ENCODE peak calls at places on chromosomes 4 and X, in seven cellular contexts. One of them, this sample, is unnamed.

GRCh38 chrX:18607966-18608365 is 63.9 kb downstream of the RS1 start:
- DNase-seq in stimulated activated naive B cell treated with anti-CD40 and anti-IgM and Interleukin-4, amounts not matched to agents 10 μg/mL and 1 μg/mL and 100 μg/mL, for 72 hours: no peak
- DNase-seq in GM13977: no peak
- DNase-seq in stimulated activated CD4-positive, alpha-beta T cell treated with anti-CD3 and anti-CD28 coated beads, Interleukin-2, amount 100 ng/mL, for 48 hours: no peak
- DNase-seq in left lobe of liver: no peak
- DNase-seq in tibial artery: no peak
- DNase-seq in neural progenitor cell: no peak
- DNase-seq in this sample: no peak

GRCh38 chr4:85147481-85148076 is 181.1 kb upstream of the WDFY3 start:
- DNase-seq in GM13977: peak; percentile 54
- DNase-seq in stimulated activated CD4-positive, alpha-beta T cell treated with anti-CD3 and anti-CD28 coated beads, Interleukin-2, amount 100 ng/mL, for 48 hours: no peak
- DNase-seq in neural progenitor cell: peak; percentile 69
- DNase-seq in stimulated activated naive B cell treated with anti-CD40 and anti-IgM and Interleukin-4, amounts not matched to agents 10 μg/mL and 1 μg/mL and 100 μg/mL, for 72 hours: peak; percentile 18
- DNase-seq in left lobe of liver: no peak
- DNase-seq in tibial artery: no peak
- DNase-seq in this sample: peak; percentile 70

GRCh38 chr4:96183630-96184029 is 343.7 kb downstream of the PDHA2 start:
- DNase-seq in stimulated activated CD4-positive, alpha-beta T cell treated with anti-CD3 and anti-CD28 coated beads, Interleukin-2, amount 100 ng/mL, for 48 hours: no peak
- DNase-seq in left lobe of liver: no peak
- DNase-seq in GM13977: no peak
- DNase-seq in neural progenitor cell: no peak
- DNase-seq in tibial artery: no peak
- DNase-seq in stimulated activated naive B cell treated with anti-CD40 and anti-IgM and Interleukin-4, amounts not matched to agents 10 μg/mL and 1 μg/mL and 100 μg/mL, for 72 hours: no peak
- DNase-seq in this sample: no peak

GRCh38 chr4:87915621-87916020 is 59.9 kb upstream of the SPP1 start:
- DNase-seq in neural progenitor cell: no peak
- DNase-seq in GM13977: no peak
- DNase-seq in stimulated activated CD4-positive, alpha-beta T cell treated with anti-CD3 and anti-CD28 coated beads, Interleukin-2, amount 100 ng/mL, for 48 hours: no peak
- DNase-seq in tibial artery: no peak
- DNase-seq in stimulated activated naive B cell treated with anti-CD40 and anti-IgM and Interleukin-4, amounts not matched to agents 10 μg/mL and 1 μg/mL and 100 μg/mL, for 72 hours: no peak
- DNase-seq in left lobe of liver: no peak
- DNase-seq in this sample: no peak

GRCh38 chrX:150525061-150525919 is 43.1 kb upstream of the MTM1 start:
- DNase-seq in stimulated activated CD4-positive, alpha-beta T cell treated with anti-CD3 and anti-CD28 coated beads, Interleukin-2, amount 100 ng/mL, for 48 hours: no peak
- DNase-seq in left lobe of liver: peak; percentile 80
- DNase-seq in tibial artery: peak; percentile 91
- DNase-seq in GM13977: no peak
- DNase-seq in stimulated activated naive B cell treated with anti-CD40 and anti-IgM and Interleukin-4, amounts not matched to agents 10 μg/mL and 1 μg/mL and 100 μg/mL, for 72 hours: no peak
- DNase-seq in neural progenitor cell: no peak
- DNase-seq in this sample: peak; percentile 91

GRCh38 chr4:123127865-123128264 is 205.5 kb upstream of the NUDT6 start:
- DNase-seq in GM13977: no peak
- DNase-seq in tibial artery: no peak
- DNase-seq in left lobe of liver: no peak
- DNase-seq in stimulated activated naive B cell treated with anti-CD40 and anti-IgM and Interleukin-4, amounts not matched to agents 10 μg/mL and 1 μg/mL and 100 μg/mL, for 72 hours: no peak
- DNase-seq in neural progenitor cell: no peak
- DNase-seq in stimulated activated CD4-positive, alpha-beta T cell treated with anti-CD3 and anti-CD28 coated beads, Interleukin-2, amount 100 ng/mL, for 48 hours: no peak
- DNase-seq in this sample: no peak

GRCh38 chr4:155889946-155890345 is 13.6 kb upstream of the TDO2 start:
- DNase-seq in stimulated activated CD4-positive, alpha-beta T cell treated with anti-CD3 and anti-CD28 coated beads, Interleukin-2, amount 100 ng/mL, for 48 hours: no peak
- DNase-seq in stimulated activated naive B cell treated with anti-CD40 and anti-IgM and Interleukin-4, amounts not matched to agents 10 μg/mL and 1 μg/mL and 100 μg/mL, for 72 hours: no peak
- DNase-seq in left lobe of liver: no peak
- DNase-seq in GM13977: no peak
- DNase-seq in neural progenitor cell: no peak
- DNase-seq in tibial artery: no peak
- DNase-seq in this sample: no peak

GRCh38 chr4:7860600-7861158 is 79.0 kb downstream of the AFAP1 start:
- DNase-seq in left lobe of liver: no peak
- DNase-seq in GM13977: no peak
- DNase-seq in neural progenitor cell: no peak
- DNase-seq in tibial artery: no peak
- DNase-seq in stimulated activated CD4-positive, alpha-beta T cell treated with anti-CD3 and anti-CD28 coated beads, Interleukin-2, amount 100 ng/mL, for 48 hours: no peak
- DNase-seq in stimulated activated naive B cell treated with anti-CD40 and anti-IgM and Interleukin-4, amounts not matched to agents 10 μg/mL and 1 μg/mL and 100 μg/mL, for 72 hours: no peak
- DNase-seq in this sample: no peak

GRCh38 chr4:86579941-86580340 is 14.2 kb upstream of the PTPN13 start:
- DNase-seq in stimulated activated naive B cell treated with anti-CD40 and anti-IgM and Interleukin-4, amounts not matched to agents 10 μg/mL and 1 μg/mL and 100 μg/mL, for 72 hours: no peak
- DNase-seq in GM13977: no peak
- DNase-seq in tibial artery: no peak
- DNase-seq in neural progenitor cell: no peak
- DNase-seq in left lobe of liver: no peak
- DNase-seq in stimulated activated CD4-positive, alpha-beta T cell treated with anti-CD3 and anti-CD28 coated beads, Interleukin-2, amount 100 ng/mL, for 48 hours: no peak
- DNase-seq in this sample: no peak

GRCh38 chrX:37846141-37846540 is 1.2 kb downstream of the DYNLT3 start:
- DNase-seq in neural progenitor cell: no peak
- DNase-seq in left lobe of liver: no peak
- DNase-seq in tibial artery: no peak
- DNase-seq in stimulated activated naive B cell treated with anti-CD40 and anti-IgM and Interleukin-4, amounts not matched to agents 10 μg/mL and 1 μg/mL and 100 μg/mL, for 72 hours: no peak
- DNase-seq in stimulated activated CD4-positive, alpha-beta T cell treated with anti-CD3 and anti-CD28 coated beads, Interleukin-2, amount 100 ng/mL, for 48 hours: no peak
- DNase-seq in GM13977: no peak
- DNase-seq in this sample: no peak

GRCh38 chrX:142819461-142819860 is 206.3 kb upstream of the SPANXN4 start:
- DNase-seq in neural progenitor cell: no peak
- DNase-seq in tibial artery: no peak
- DNase-seq in GM13977: no peak
- DNase-seq in stimulated activated CD4-positive, alpha-beta T cell treated with anti-CD3 and anti-CD28 coated beads, Interleukin-2, amount 100 ng/mL, for 48 hours: no peak
- DNase-seq in left lobe of liver: no peak
- DNase-seq in stimulated activated naive B cell treated with anti-CD40 and anti-IgM and Interleukin-4, amounts not matched to agents 10 μg/mL and 1 μg/mL and 100 μg/mL, for 72 hours: no peak
- DNase-seq in this sample: no peak

GRCh38 chrX:105975382-105975781 is 63.1 kb downstream of the SERPINA7 start:
- DNase-seq in left lobe of liver: no peak
- DNase-seq in tibial artery: no peak
- DNase-seq in neural progenitor cell: peak; percentile 4
- DNase-seq in stimulated activated CD4-positive, alpha-beta T cell treated with anti-CD3 and anti-CD28 coated beads, Interleukin-2, amount 100 ng/mL, for 48 hours: no peak
- DNase-seq in stimulated activated naive B cell treated with anti-CD40 and anti-IgM and Interleukin-4, amounts not matched to agents 10 μg/mL and 1 μg/mL and 100 μg/mL, for 72 hours: no peak
- DNase-seq in GM13977: no peak
- DNase-seq in this sample: no peak

GRCh38 chr4:38101563-38101962 is 141.4 kb downstream of the PTTG2 start:
- DNase-seq in stimulated activated CD4-positive, alpha-beta T cell treated with anti-CD3 and anti-CD28 coated beads, Interleukin-2, amount 100 ng/mL, for 48 hours: no peak
- DNase-seq in left lobe of liver: no peak
- DNase-seq in GM13977: no peak
- DNase-seq in stimulated activated naive B cell treated with anti-CD40 and anti-IgM and Interleukin-4, amounts not matched to agents 10 μg/mL and 1 μg/mL and 100 μg/mL, for 72 hours: no peak
- DNase-seq in neural progenitor cell: no peak
- DNase-seq in tibial artery: no peak
- DNase-seq in this sample: peak; percentile 25

GRCh38 chrX:154785711-154786110 is 19.6 kb downstream of the MPP1 start:
- DNase-seq in tibial artery: no peak
- DNase-seq in neural progenitor cell: no peak
- DNase-seq in GM13977: no peak
- DNase-seq in stimulated activated naive B cell treated with anti-CD40 and anti-IgM and Interleukin-4, amounts not matched to agents 10 μg/mL and 1 μg/mL and 100 μg/mL, for 72 hours: no peak
- DNase-seq in stimulated activated CD4-positive, alpha-beta T cell treated with anti-CD3 and anti-CD28 coated beads, Interleukin-2, amount 100 ng/mL, for 48 hours: no peak
- DNase-seq in left lobe of liver: no peak
- DNase-seq in this sample: no peak

GRCh38 chrX:83845397-83845796 is 15.5 kb upstream of the CYLC1 start:
- DNase-seq in GM13977: peak; percentile 40
- DNase-seq in tibial artery: no peak
- DNase-seq in left lobe of liver: no peak
- DNase-seq in stimulated activated CD4-positive, alpha-beta T cell treated with anti-CD3 and anti-CD28 coated beads, Interleukin-2, amount 100 ng/mL, for 48 hours: peak; percentile 1
- DNase-seq in neural progenitor cell: peak; percentile 53
- DNase-seq in stimulated activated naive B cell treated with anti-CD40 and anti-IgM and Interleukin-4, amounts not matched to agents 10 μg/mL and 1 μg/mL and 100 μg/mL, for 72 hours: no peak
- DNase-seq in this sample: no peak

This sample was measured in head of caudate nucleus.